ENCODE peak calls at places on chromosomes 12 and 14, in nine cellular contexts. E, J, D, A, P, T, S, F and Y are unnamed samples.

GRCh38 chr12:108616941-108617858 is 16.5 kb downstream of the SELPLG start:
- DNase-seq in S (no peak), A (no peak), E (no peak), P (no peak), T (no peak), D (no peak), J (peak), F (no peak), Y (peak)

GRCh38 chr12:12926571-12927071 is 25.3 kb downstream of the GPRC5D start:
- DNase-seq in A (no peak), T (no peak), E (no peak), D (no peak), P (no peak), J (no peak), F (no peak), S (no peak), Y (no peak)

GRCh38 chr12:59600174-59600573 is 4.3 kb downstream of the SLC16A7 start:
- DNase-seq in E (no peak), T (no peak), A (peak), F (no peak), J (no peak), S (no peak), P (no peak), D (no peak), Y (no peak)

GRCh38 chr14:57435923-57436322 is 45.5 kb downstream of the NAA30 start:
- DNase-seq in E (no peak), S (no peak), J (no peak), D (no peak), F (no peak), A (no peak), T (no peak), P (no peak), Y (no peak)

GRCh38 chr12:101839324-101840283 is 8.8 kb upstream of the GNPTAB start:
- DNase-seq in D (peak), E (peak), F (peak), J (peak), T (peak), S (no peak), A (no peak), P (peak), Y (no peak)

GRCh38 chr12:66965613-66966012 is 286.7 kb upstream of the GRIP1 start:
- DNase-seq in J (no peak), S (no peak), A (no peak), E (no peak), P (no peak), T (no peak), D (no peak), F (no peak), Y (no peak)

GRCh38 chr12:49705479-49706267 is 1.5 kb downstream of the FMNL3 start:
- DNase-seq in D (no peak), S (peak), T (peak), E (peak), F (peak), P (no peak), J (peak), A (no peak), Y (peak)

GRCh38 chr14:53365516-53366130 is 212.5 kb upstream of the DDHD1 start:
- DNase-seq in P (no peak), D (no peak), J (no peak), A (no peak), S (no peak), E (no peak), T (no peak), F (no peak), Y (no peak)

GRCh38 chr12:99918003-99918402 is 66.7 kb downstream of the ANKS1B start:
- DNase-seq in F (no peak), P (no peak), E (no peak), D (no peak), S (no peak), A (no peak), T (no peak), J (no peak), Y (no peak)

GRCh38 chr14:77612011-77612620 is 4.3 kb downstream of the SPTLC2 start:
- DNase-seq in E (no peak), S (no peak), J (no peak), F (no peak), D (no peak), T (no peak), P (no peak), A (peak), Y (no peak)

GRCh38 chr12:109016016-109016415 is 4.9 kb downstream of the SVOP start:
- DNase-seq in D (no peak), S (no peak), T (no peak), E (peak), J (no peak), F (no peak), A (no peak), P (no peak), Y (no peak)

GRCh38 chr12:123131291-123131831 is 19.5 kb downstream of the PITPNM2 start:
- DNase-seq in E (peak), D (no peak), F (no peak), T (no peak), J (no peak), P (no peak), S (no peak), A (no peak), Y (no peak)